ENCODE peak calls at places on chromosomes 3 and 15, in five cellular contexts. S is cardiac muscle cell, N is neural progenitor cell, P is AG09309, C is lower lobe of right lung. F is an unnamed sample.

GRCh38 chr15:75049392-75049791 is 26.0 kb downstream of the PPCDC start:
- DNase-seq in N (no peak), S (peak; percentile 74), C (peak; percentile 79), P (no peak), F (no peak)

GRCh38 chr15:72934006-72934405 is 118.3 kb upstream of the NEO1 start:
- DNase-seq in P (peak; percentile 10), C (no peak), N (no peak), S (peak; percentile 37), F (no peak)

GRCh38 chr3:45571969-45572368 is 22.6 kb upstream of the LIMD1 start:
- DNase-seq in S (no peak), C (no peak), N (no peak), P (no peak), F (no peak)

GRCh38 chr15:78290222-78290621 is 9.2 kb downstream of the SKIC8 start:
- DNase-seq in S (no peak), C (no peak), N (no peak), P (no peak), F (no peak)

GRCh38 chr15:71224024-71224423 is 108.8 kb downstream of the THSD4 start:
- DNase-seq in P (no peak), S (no peak), N (no peak), C (no peak), F (no peak)

GRCh38 chr3:60053518-60054265 is 1003.9 kb upstream of the CFAP20DC start:
- DNase-seq in N (no peak), S (no peak), P (no peak), C (no peak), F (no peak)

GRCh38 chr15:29072444-29072843 is 186.7 kb downstream of the APBA2 start:
- DNase-seq in P (no peak), C (no peak), N (no peak), S (no peak), F (no peak)

GRCh38 chr3:60573494-60573893 is 677.8 kb downstream of the FHIT start:
- DNase-seq in C (no peak), N (peak; percentile 24), S (no peak), P (no peak), F (no peak)

GRCh38 chr15:78944669-78945407 is at the start of gene CTSH:
- DNase-seq in P (no peak), N (peak; percentile 91), S (peak; percentile 65), C (peak; percentile 94), F (peak; percentile 67)

DNA sequence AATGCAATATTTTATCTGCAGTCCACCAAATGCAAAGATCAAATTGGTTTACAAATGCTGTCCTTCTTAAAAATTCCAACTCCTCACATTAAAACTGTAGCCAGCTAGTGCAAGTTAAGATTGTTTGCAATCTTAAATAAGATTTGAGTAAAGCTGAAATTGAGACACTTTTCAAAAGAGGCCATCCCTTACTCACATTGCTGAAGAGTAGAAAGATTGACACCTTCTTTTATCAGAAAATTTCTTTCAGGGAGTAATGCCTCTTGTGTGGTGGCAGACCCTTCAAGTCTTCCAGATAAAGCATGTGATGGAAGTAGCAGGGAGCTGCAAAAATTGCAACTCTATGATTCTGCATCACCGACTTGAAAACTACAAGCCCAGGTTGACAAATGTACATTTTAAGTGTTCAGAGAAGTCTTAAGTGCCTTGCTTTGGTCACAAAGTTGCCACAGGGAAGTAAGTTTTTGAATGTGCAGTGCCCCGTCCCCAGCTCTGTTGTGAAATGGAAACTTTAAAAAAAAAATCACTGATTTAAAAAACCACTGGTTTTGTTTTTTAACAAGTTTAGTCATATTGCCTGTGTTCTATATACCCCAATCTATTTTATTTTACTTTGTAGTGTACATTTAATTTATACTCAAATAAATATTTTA is 12.6 kb downstream of the CD86 start:
- DNase-seq in N (no peak), P (no peak), S (no peak), C (no peak), F (no peak)
- H3K4me3 ChIP-seq in N (no peak overlapping the region), P (no peak overlapping the region), S (no peak overlapping the region), C (no peak overlapping the region), F (no peak overlapping the region)

DNA sequence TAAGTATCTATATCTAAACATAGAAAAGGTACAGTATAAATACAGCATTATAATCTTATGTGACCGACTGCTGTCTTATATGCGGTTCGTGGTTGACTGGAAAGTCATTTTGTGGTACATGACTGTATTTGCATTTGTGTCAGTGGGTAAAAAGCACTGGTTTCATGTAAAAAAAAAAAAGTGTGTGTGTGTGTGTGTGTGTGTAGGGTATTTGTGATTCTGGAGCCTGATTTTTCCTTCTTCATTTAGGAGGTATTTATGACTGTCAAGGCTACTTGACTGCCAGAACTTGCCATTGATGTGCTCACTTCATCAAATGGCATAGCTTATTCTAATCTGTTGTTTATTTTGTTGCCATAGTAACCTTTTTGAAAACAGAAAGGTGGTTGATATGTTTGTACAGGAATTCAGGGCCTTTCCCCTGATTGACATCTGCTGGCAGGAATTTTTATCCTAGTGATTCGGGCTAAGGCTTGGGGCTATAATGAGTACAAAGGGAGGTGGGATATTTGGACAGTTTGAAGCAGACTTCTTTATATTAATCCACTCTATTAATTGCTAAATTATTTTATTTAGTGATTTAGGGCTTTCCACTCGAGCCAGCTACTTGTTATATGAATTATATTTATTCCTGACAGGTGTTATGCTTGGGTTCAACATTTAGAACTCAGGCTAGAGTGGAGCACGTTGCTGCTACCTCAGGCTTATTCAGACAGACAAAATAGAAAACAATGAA is 63.4 kb downstream of the AKAP13 start:
- DNase-seq in N (peak; percentile 53), C (no peak), S (peak; percentile 52), P (no peak), F (peak; percentile 42)
- H3K4me3 ChIP-seq in N (peak overlapping the region; percentile 20), C (no peak overlapping the region), S (no peak overlapping the region), P (no peak overlapping the region), F (no peak overlapping the region)

GRCh38 chr3:194139085-194139976 is 3.4 kb downstream of the HES1 start:
- DNase-seq in S (peak; percentile 72), N (peak; percentile 80), C (no peak), P (peak; percentile 55), F (peak; percentile 62)
- H3K4me3 ChIP-seq in S (no peak overlapping the region), N (peak overlapping the region; percentile 71), C (peak overlapping the region; percentile 72), P (no peak overlapping the region), F (no peak overlapping the region)

DNA sequence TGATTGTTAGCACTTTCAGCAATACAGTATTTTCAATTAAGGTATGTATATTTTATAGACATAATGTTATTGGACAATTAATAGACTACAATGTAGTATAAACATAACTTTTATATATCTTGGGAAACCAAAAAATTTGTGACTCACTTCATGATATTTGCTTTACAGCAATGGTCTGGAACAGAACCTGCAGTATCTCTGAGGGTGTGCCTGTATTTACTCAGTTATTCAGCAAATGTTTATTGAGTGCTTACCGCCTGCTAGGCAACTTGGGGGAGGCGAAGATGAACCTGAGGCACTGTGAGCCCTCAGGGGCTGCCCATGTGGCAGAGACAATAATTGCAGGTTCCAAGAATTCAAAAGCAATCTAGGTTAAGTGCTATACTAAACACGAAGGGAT is 144.8 kb downstream of the GABRB3 start:
- DNase-seq in S (no peak), P (no peak), C (no peak), N (no peak), F (no peak)
- H3K4me3 ChIP-seq in S (no peak overlapping the region), P (no peak overlapping the region), C (peak overlapping the region; percentile 42), N (no peak overlapping the region), F (no peak overlapping the region)

DNA sequence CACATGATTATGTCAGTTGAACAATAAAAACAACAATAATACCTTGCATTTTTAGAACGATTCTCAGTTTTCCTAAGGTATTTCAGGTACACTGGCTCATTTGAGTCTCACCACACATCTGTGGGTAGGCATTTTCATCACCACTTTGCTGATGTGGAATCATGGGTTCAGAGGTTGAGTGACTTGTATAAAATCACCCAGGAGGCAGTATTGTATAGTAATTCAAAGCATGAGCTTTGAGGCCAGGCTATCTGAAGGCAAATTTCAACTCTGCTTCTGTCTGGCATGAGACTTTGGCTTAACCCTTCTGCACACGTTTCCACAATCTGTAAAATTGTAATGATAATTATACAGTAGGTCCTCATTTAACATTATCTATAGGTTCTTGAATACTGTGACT is 183.9 kb upstream of the CMC1 start:
- DNase-seq in C (no peak), N (no peak), S (no peak), P (no peak), F (no peak)
- H3K4me3 ChIP-seq in C (no peak overlapping the region), N (no peak overlapping the region), S (no peak overlapping the region), P (no peak overlapping the region), F (no peak overlapping the region)

GRCh38 chr3:11716576-11717250 is 73.0 kb upstream of the VGLL4 start:
- DNase-seq in N (no peak), C (no peak), S (peak; percentile 32), P (no peak), F (no peak)
- H3K4me3 ChIP-seq in N (no peak overlapping the region), C (no peak overlapping the region), S (no peak overlapping the region), P (no peak overlapping the region), F (no peak overlapping the region)

GRCh38 chr3:113211370-113212154 is at the start of gene BOC:
- DNase-seq in C (peak; percentile 47), S (peak; percentile 79), P (no peak), N (peak; percentile 77), F (peak; percentile 63)
- H3K4me3 ChIP-seq in C (peak within 1 kb of the TSS; percentile 64), S (peak within 1 kb of the TSS; percentile 80), P (peak within 1 kb of the TSS; percentile 83), N (peak within 1 kb of the TSS; percentile 93), F (peak within 1 kb of the TSS; percentile 97)

GRCh38 chr15:60383008-60383694 is 14.6 kb downstream of the ANXA2 start:
- DNase-seq in N (no peak), P (no peak), C (no peak), S (no peak), F (no peak)
- H3K4me3 ChIP-seq in N (no peak overlapping the region), P (no peak overlapping the region), C (no peak overlapping the region), S (no peak overlapping the region), F (no peak overlapping the region)

GRCh38 chr3:175269394-175269793 is 410.3 kb downstream of the NAALADL2 start:
- DNase-seq in S (no peak), N (no peak), P (no peak), C (no peak), F (no peak)

GRCh38 chr3:175266993-175267960 is 408.1 kb downstream of the NAALADL2 start:
- DNase-seq in C (no peak), N (no peak), P (peak; percentile 55), S (peak; percentile 14), F (no peak)

GRCh38 chr3:175270199-175270837 is 411.2 kb downstream of the NAALADL2 start:
- DNase-seq in S (peak; percentile 52), C (no peak), N (no peak), P (peak; percentile 90), F (no peak)

GRCh38 chr3:175266478-175266877 is 407.3 kb downstream of the NAALADL2 start:
- DNase-seq in P (peak; percentile 29), S (peak; percentile 58), C (no peak), N (no peak), F (no peak)
- H3K4me3 ChIP-seq in P (no peak overlapping the region), S (no peak overlapping the region), C (no peak overlapping the region), N (no peak overlapping the region), F (no peak overlapping the region)

GRCh38 chr15:67087507-67088172 is 22.2 kb downstream of the SMAD3 start:
- DNase-seq in S (no peak), C (no peak), P (no peak), N (no peak), F (no peak)
- H3K4me3 ChIP-seq in S (no peak overlapping the region), C (no peak overlapping the region), P (no peak overlapping the region), N (no peak overlapping the region), F (no peak overlapping the region)